ENCODE peak calls at places on chromosomes 2 and 18, in five cellular contexts. One of them, this sample, is unnamed.

GRCh38 chr2:239459581-239459980 is 58.8 kb upstream of the HDAC4 start:
- DNase-seq in kidney epithelial cell: no peak
- DNase-seq in neuronal stem cell: no peak
- DNase-seq in skeletal muscle cell: no peak
- DNase-seq in right cardiac atrium: no peak
- DNase-seq in this sample: no peak

GRCh38 chr2:142536501-142536900 is 341.0 kb upstream of the KYNU start:
- DNase-seq in kidney epithelial cell: no peak
- DNase-seq in neuronal stem cell: no peak
- DNase-seq in skeletal muscle cell: no peak
- DNase-seq in right cardiac atrium: no peak
- DNase-seq in this sample: no peak

GRCh38 chr2:157107877-157108276 is 149.6 kb upstream of the GALNT5 start:
- DNase-seq in kidney epithelial cell: peak
- DNase-seq in neuronal stem cell: no peak
- DNase-seq in skeletal muscle cell: peak
- DNase-seq in right cardiac atrium: no peak
- DNase-seq in this sample: no peak

GRCh38 chr18:1408331-1408835 is 503.7 kb downstream of the ADCYAP1 start:
- DNase-seq in kidney epithelial cell: no peak
- DNase-seq in neuronal stem cell: no peak
- DNase-seq in skeletal muscle cell: no peak
- DNase-seq in right cardiac atrium: no peak
- DNase-seq in this sample: no peak

GRCh38 chr2:218264773-218265601 is 4.2 kb downstream of the GPBAR1 start:
- DNase-seq in kidney epithelial cell: no peak
- DNase-seq in neuronal stem cell: no peak
- DNase-seq in skeletal muscle cell: no peak
- DNase-seq in right cardiac atrium: no peak
- DNase-seq in this sample: no peak

GRCh38 chr2:196453613-196454047 is 185.9 kb upstream of the CCDC150 start:
- DNase-seq in kidney epithelial cell: peak
- DNase-seq in neuronal stem cell: peak
- DNase-seq in skeletal muscle cell: peak
- DNase-seq in right cardiac atrium: no peak
- DNase-seq in this sample: peak

GRCh38 chr2:230779141-230779523 is 66.5 kb downstream of the CAB39 start:
- DNase-seq in kidney epithelial cell: no peak
- DNase-seq in neuronal stem cell: no peak
- DNase-seq in skeletal muscle cell: no peak
- DNase-seq in right cardiac atrium: no peak
- DNase-seq in this sample: no peak

GRCh38 chr2:33433279-33434235 is 42.9 kb upstream of the RASGRP3 start:
- DNase-seq in kidney epithelial cell: no peak
- DNase-seq in neuronal stem cell: no peak
- DNase-seq in skeletal muscle cell: no peak
- DNase-seq in right cardiac atrium: no peak
- DNase-seq in this sample: no peak

GRCh38 chr18:67733094-67733493 is 216.6 kb upstream of the DSEL start:
- DNase-seq in kidney epithelial cell: no peak
- DNase-seq in neuronal stem cell: no peak
- DNase-seq in skeletal muscle cell: peak
- DNase-seq in right cardiac atrium: no peak
- DNase-seq in this sample: no peak

GRCh38 chr2:168915433-168916328 is 14.6 kb downstream of the G6PC2 start:
- DNase-seq in kidney epithelial cell: no peak
- DNase-seq in neuronal stem cell: no peak
- DNase-seq in skeletal muscle cell: no peak
- DNase-seq in right cardiac atrium: no peak
- DNase-seq in this sample: no peak

GRCh38 chr2:21467910-21468309 is 344.1 kb downstream of the TDRD15 start:
- DNase-seq in kidney epithelial cell: peak
- DNase-seq in neuronal stem cell: no peak
- DNase-seq in skeletal muscle cell: no peak
- DNase-seq in right cardiac atrium: no peak
- DNase-seq in this sample: no peak

GRCh38 chr18:79507076-79507545 is 111.4 kb downstream of the NFATC1 start:
- DNase-seq in kidney epithelial cell: no peak
- DNase-seq in neuronal stem cell: no peak
- DNase-seq in skeletal muscle cell: no peak
- DNase-seq in right cardiac atrium: peak
- DNase-seq in this sample: no peak

GRCh38 chr2:218470454-218470853 is 51.5 kb downstream of the VIL1 start:
- DNase-seq in kidney epithelial cell: no peak
- DNase-seq in neuronal stem cell: no peak
- DNase-seq in skeletal muscle cell: no peak
- DNase-seq in right cardiac atrium: no peak
- DNase-seq in this sample: no peak

GRCh38 chr2:151478011-151478410 is 68.3 kb downstream of the RIF1 start:
- DNase-seq in kidney epithelial cell: no peak
- DNase-seq in neuronal stem cell: no peak
- DNase-seq in skeletal muscle cell: no peak
- DNase-seq in right cardiac atrium: no peak
- DNase-seq in this sample: peak

GRCh38 chr18:27581261-27581904 is 396.3 kb upstream of the CHST9 start:
- DNase-seq in kidney epithelial cell: no peak
- DNase-seq in neuronal stem cell: no peak
- DNase-seq in skeletal muscle cell: no peak
- DNase-seq in right cardiac atrium: no peak
- DNase-seq in this sample: no peak

GRCh38 chr2:96374211-96374951 is 38.8 kb downstream of the NCAPH start:
- DNase-seq in kidney epithelial cell: no peak
- DNase-seq in neuronal stem cell: no peak
- DNase-seq in skeletal muscle cell: peak
- DNase-seq in right cardiac atrium: peak
- DNase-seq in this sample: no peak

GRCh38 chr18:22465859-22466602 is 48.3 kb upstream of the CTAGE1 start:
- DNase-seq in kidney epithelial cell: peak
- DNase-seq in neuronal stem cell: no peak
- DNase-seq in skeletal muscle cell: peak
- DNase-seq in right cardiac atrium: no peak
- DNase-seq in this sample: peak

GRCh38 chr2:241074901-241075540 is 27.1 kb downstream of the MTERF4 start:
- DNase-seq in kidney epithelial cell: no peak
- DNase-seq in neuronal stem cell: no peak
- DNase-seq in skeletal muscle cell: no peak
- DNase-seq in right cardiac atrium: no peak
- DNase-seq in this sample: no peak

GRCh38 chr2:133676392-133677130 is 108.3 kb upstream of the NCKAP5 start:
- DNase-seq in kidney epithelial cell: no peak
- DNase-seq in neuronal stem cell: no peak
- DNase-seq in skeletal muscle cell: peak
- DNase-seq in right cardiac atrium: no peak
- DNase-seq in this sample: no peak

GRCh38 chr18:42752921-42753320 is 362.6 kb downstream of the RIT2 start:
- DNase-seq in kidney epithelial cell: no peak
- DNase-seq in neuronal stem cell: no peak
- DNase-seq in skeletal muscle cell: no peak
- DNase-seq in right cardiac atrium: no peak
- DNase-seq in this sample: no peak

GRCh38 chr2:118807668-118808428 is 39.6 kb downstream of the EN1 start:
- DNase-seq in kidney epithelial cell: no peak
- DNase-seq in neuronal stem cell: peak
- DNase-seq in skeletal muscle cell: no peak
- DNase-seq in right cardiac atrium: no peak
- DNase-seq in this sample: no peak

GRCh38 chr2:36329746-36330145 is 25.8 kb upstream of the CRIM1 start:
- DNase-seq in kidney epithelial cell: peak
- DNase-seq in neuronal stem cell: no peak
- DNase-seq in skeletal muscle cell: peak
- DNase-seq in right cardiac atrium: no peak
- DNase-seq in this sample: no peak

GRCh38 chr2:47265751-47266231 is 110.7 kb upstream of the STPG4 start:
- DNase-seq in kidney epithelial cell: no peak
- DNase-seq in neuronal stem cell: no peak
- DNase-seq in skeletal muscle cell: no peak
- DNase-seq in right cardiac atrium: no peak
- DNase-seq in this sample: no peak

GRCh38 chr2:201618744-201619654 is 24.3 kb downstream of the TMEM237 start:
- DNase-seq in kidney epithelial cell: no peak
- DNase-seq in neuronal stem cell: no peak
- DNase-seq in skeletal muscle cell: no peak
- DNase-seq in right cardiac atrium: peak
- DNase-seq in this sample: no peak

DNA sequence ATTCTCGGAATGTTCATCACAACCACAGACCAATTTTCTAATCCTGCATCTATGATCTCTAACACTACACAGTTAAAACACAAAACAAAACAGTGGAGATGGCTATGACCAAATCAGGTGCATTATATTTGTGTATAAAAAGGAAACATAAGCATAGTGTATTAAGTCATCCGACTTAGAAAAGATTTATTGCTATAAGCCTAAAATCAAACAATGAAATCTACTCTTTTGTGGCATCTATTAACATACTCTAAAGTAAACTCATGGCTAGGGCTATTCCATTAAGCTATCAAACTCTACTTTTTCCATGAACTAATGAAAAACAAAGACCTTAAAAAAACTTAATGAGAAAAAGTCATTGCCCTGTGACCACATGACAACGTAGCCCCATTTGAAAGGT is 8.7 kb downstream of the SP3 start:
- DNase-seq in kidney epithelial cell: no peak
- DNase-seq in neuronal stem cell: no peak
- DNase-seq in skeletal muscle cell: no peak
- DNase-seq in right cardiac atrium: no peak
- DNase-seq in this sample: no peak
- H3K4me3 ChIP-seq in kidney epithelial cell: no peak
- H3K4me3 ChIP-seq in neuronal stem cell: no peak
- H3K4me3 ChIP-seq in skeletal muscle cell: no peak
- H3K4me3 ChIP-seq in right cardiac atrium: no peak
- H3K4me3 ChIP-seq in this sample: no peak

DNA sequence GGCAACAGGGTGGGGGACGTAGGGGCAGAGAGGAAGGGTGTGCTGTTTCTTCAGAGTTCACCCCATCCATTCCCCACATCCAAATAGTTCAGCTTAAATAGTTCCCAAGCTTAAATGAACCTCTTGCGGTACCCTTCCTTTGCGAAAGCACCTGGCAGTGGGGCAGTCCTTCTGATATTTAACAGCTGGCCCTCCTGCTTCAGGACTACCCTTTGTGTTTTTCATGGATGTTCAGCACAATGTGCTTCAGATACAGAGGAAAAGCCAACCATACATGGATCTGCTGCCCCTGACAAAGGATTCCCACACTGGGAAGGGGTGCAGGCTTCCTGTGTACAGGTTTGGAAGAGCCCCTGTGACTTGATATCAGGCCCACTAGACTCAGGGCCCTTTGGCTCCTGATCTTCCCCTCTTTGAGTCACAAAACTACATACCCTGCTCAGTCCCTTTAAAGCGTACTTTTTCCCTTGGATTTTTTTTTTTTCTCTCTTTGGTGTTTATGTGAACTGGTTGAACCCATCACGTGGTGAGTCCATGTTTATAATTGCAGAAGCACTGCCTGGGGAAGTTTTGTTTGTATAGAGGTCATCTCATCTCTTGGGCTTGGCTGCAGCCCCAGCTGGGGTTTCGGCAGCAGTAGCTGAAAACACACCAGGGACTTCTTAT is 45.3 kb upstream of the IGFBP5 start:
- DNase-seq in kidney epithelial cell: no peak
- DNase-seq in neuronal stem cell: no peak
- DNase-seq in skeletal muscle cell: no peak
- DNase-seq in right cardiac atrium: no peak
- DNase-seq in this sample: no peak
- H3K4me3 ChIP-seq in kidney epithelial cell: no peak
- H3K4me3 ChIP-seq in neuronal stem cell: no peak
- H3K4me3 ChIP-seq in skeletal muscle cell: no peak
- H3K4me3 ChIP-seq in right cardiac atrium: no peak
- H3K4me3 ChIP-seq in this sample: no peak

GRCh38 chr2:70947556-70948184 is 12.0 kb downstream of the ATP6V1B1 start:
- DNase-seq in kidney epithelial cell: no peak
- DNase-seq in neuronal stem cell: no peak
- DNase-seq in skeletal muscle cell: peak
- DNase-seq in right cardiac atrium: no peak
- DNase-seq in this sample: no peak

GRCh38 chr2:70949086-70949485 is 13.4 kb downstream of the ATP6V1B1 start:
- DNase-seq in kidney epithelial cell: no peak
- DNase-seq in neuronal stem cell: no peak
- DNase-seq in skeletal muscle cell: no peak
- DNase-seq in right cardiac atrium: no peak
- DNase-seq in this sample: no peak

GRCh38 chr2:70944291-70944690 is 8.6 kb downstream of the ATP6V1B1 start:
- DNase-seq in kidney epithelial cell: no peak
- DNase-seq in neuronal stem cell: no peak
- DNase-seq in skeletal muscle cell: no peak
- DNase-seq in right cardiac atrium: no peak
- DNase-seq in this sample: no peak

GRCh38 chr2:70948350-70949003 is 12.8 kb downstream of the ATP6V1B1 start:
- DNase-seq in kidney epithelial cell: no peak
- DNase-seq in neuronal stem cell: no peak
- DNase-seq in skeletal muscle cell: peak
- DNase-seq in right cardiac atrium: peak
- DNase-seq in this sample: no peak

GRCh38 chr2:70946832-70947442 is 11.2 kb downstream of the ATP6V1B1 start:
- DNase-seq in kidney epithelial cell: no peak
- DNase-seq in neuronal stem cell: peak
- DNase-seq in skeletal muscle cell: peak
- DNase-seq in right cardiac atrium: no peak
- DNase-seq in this sample: no peak
- H3K4me3 ChIP-seq in kidney epithelial cell: no peak
- H3K4me3 ChIP-seq in neuronal stem cell: no peak
- H3K4me3 ChIP-seq in skeletal muscle cell: no peak
- H3K4me3 ChIP-seq in right cardiac atrium: no peak
- H3K4me3 ChIP-seq in this sample: no peak

DNA sequence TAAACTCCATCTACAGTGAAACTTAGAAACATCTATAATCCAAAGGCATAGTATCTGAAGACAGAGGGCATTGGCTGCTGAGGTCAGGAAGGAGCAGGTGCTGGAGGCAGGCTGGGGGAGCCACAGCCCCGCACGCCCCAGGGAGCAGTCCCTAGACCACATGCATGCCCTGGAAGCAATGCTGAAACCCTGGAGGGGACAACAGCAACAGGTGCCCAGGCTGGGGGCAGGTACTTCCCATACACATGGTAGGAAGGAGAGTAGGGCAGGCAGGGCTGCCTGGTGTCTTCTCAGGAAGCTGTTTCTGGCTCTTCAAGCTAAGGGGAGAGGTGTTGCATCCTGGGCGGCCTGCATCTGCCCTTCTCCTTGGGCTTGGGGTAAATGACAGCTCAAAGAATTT is 14.9 kb downstream of the EIPR1 start:
- DNase-seq in kidney epithelial cell: no peak
- DNase-seq in neuronal stem cell: no peak
- DNase-seq in skeletal muscle cell: no peak
- DNase-seq in right cardiac atrium: no peak
- DNase-seq in this sample: no peak
- H3K4me3 ChIP-seq in kidney epithelial cell: no peak
- H3K4me3 ChIP-seq in neuronal stem cell: no peak
- H3K4me3 ChIP-seq in skeletal muscle cell: no peak
- H3K4me3 ChIP-seq in right cardiac atrium: no peak
- H3K4me3 ChIP-seq in this sample: no peak

DNA sequence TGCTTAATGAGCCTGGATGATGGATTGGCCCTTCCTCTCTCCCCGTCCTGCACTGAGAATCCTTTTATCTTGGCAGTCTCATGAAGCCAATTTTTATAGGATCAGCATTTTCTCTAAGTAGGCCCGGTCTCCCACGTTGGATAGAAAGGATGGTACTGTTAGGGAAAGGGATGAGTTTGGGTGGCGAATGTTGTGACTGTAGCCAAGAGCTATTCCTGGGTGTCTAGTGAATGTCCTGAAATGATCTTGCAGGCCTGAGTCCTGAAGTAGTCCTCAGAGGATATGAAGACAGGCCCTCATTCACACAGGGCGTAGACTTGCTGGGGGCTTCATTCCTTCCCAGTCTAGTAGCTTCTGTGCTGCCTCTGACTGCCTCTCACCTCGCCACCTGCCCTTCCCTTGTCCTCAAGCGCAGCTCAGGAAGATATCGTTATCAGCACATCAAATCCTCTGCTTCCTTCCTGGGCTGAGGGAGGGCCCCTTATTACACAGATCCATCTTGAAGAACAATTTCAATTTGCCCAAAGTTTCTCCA is 8.9 kb downstream of the LBH start:
- DNase-seq in kidney epithelial cell: no peak
- DNase-seq in neuronal stem cell: no peak
- DNase-seq in skeletal muscle cell: no peak
- DNase-seq in right cardiac atrium: no peak
- DNase-seq in this sample: no peak
- H3K4me3 ChIP-seq in kidney epithelial cell: no peak
- H3K4me3 ChIP-seq in neuronal stem cell: no peak
- H3K4me3 ChIP-seq in skeletal muscle cell: no peak
- H3K4me3 ChIP-seq in right cardiac atrium: no peak
- H3K4me3 ChIP-seq in this sample: no peak